ENCODE peak calls at places on chromosome 14, in nine cellular contexts. One of them, this sample, is unnamed.

GRCh38 chr14:103061482-103061976 is 4.2 kb upstream of the CDC42BPB start:
- DNase-seq in heart right ventricle: no peak
- DNase-seq in small intestine: no peak
- DNase-seq in lung: no peak
- DNase-seq in HepG2: no peak
- DNase-seq in prostate gland: no peak
- DNase-seq in CD8-positive, alpha-beta T cell: no peak
- DNase-seq in uterus: no peak
- DNase-seq in aorta: no peak
- DNase-seq in this sample: no peak

GRCh38 chr14:103360548-103360947 is 24.7 kb upstream of the MARK3 start:
- DNase-seq in heart right ventricle: no peak
- DNase-seq in small intestine: no peak
- DNase-seq in lung: no peak
- DNase-seq in HepG2: no peak
- DNase-seq in prostate gland: no peak
- DNase-seq in CD8-positive, alpha-beta T cell: no peak
- DNase-seq in uterus: no peak
- DNase-seq in aorta: no peak
- DNase-seq in this sample: no peak

GRCh38 chr14:57833304-57833703 is 32.6 kb downstream of the SLC35F4 start:
- DNase-seq in heart right ventricle: no peak
- DNase-seq in small intestine: no peak
- DNase-seq in lung: no peak
- DNase-seq in HepG2: no peak
- DNase-seq in prostate gland: peak
- DNase-seq in CD8-positive, alpha-beta T cell: no peak
- DNase-seq in uterus: peak
- DNase-seq in aorta: no peak
- DNase-seq in this sample: peak

GRCh38 chr14:60102389-60102788 is 10.7 kb downstream of the PCNX4 start:
- DNase-seq in heart right ventricle: no peak
- DNase-seq in small intestine: no peak
- DNase-seq in lung: no peak
- DNase-seq in HepG2: no peak
- DNase-seq in prostate gland: no peak
- DNase-seq in CD8-positive, alpha-beta T cell: no peak
- DNase-seq in uterus: no peak
- DNase-seq in aorta: no peak
- DNase-seq in this sample: peak

GRCh38 chr14:100239200-100239839 is 376 bp downstream of the YY1 start:
- DNase-seq in heart right ventricle: peak
- DNase-seq in small intestine: no peak
- DNase-seq in lung: peak
- DNase-seq in HepG2: no peak
- DNase-seq in prostate gland: no peak
- DNase-seq in CD8-positive, alpha-beta T cell: no peak
- DNase-seq in uterus: peak
- DNase-seq in aorta: peak
- DNase-seq in this sample: no peak

GRCh38 chr14:28767851-28768548 is 1.4 kb downstream of the FOXG1 start:
- DNase-seq in heart right ventricle: no peak
- DNase-seq in small intestine: no peak
- DNase-seq in lung: no peak
- DNase-seq in HepG2: no peak
- DNase-seq in prostate gland: no peak
- DNase-seq in CD8-positive, alpha-beta T cell: no peak
- DNase-seq in uterus: no peak
- DNase-seq in aorta: peak
- DNase-seq in this sample: no peak

GRCh38 chr14:95485222-95485819 is 31.1 kb downstream of the SYNE3 start:
- DNase-seq in heart right ventricle: no peak
- DNase-seq in small intestine: no peak
- DNase-seq in lung: no peak
- DNase-seq in HepG2: no peak
- DNase-seq in prostate gland: no peak
- DNase-seq in CD8-positive, alpha-beta T cell: no peak
- DNase-seq in uterus: no peak
- DNase-seq in aorta: peak
- DNase-seq in this sample: no peak

GRCh38 chr14:36105401-36105800 is 71.1 kb downstream of the PTCSC3 start:
- DNase-seq in heart right ventricle: no peak
- DNase-seq in small intestine: no peak
- DNase-seq in lung: peak
- DNase-seq in HepG2: peak
- DNase-seq in prostate gland: no peak
- DNase-seq in CD8-positive, alpha-beta T cell: no peak
- DNase-seq in uterus: no peak
- DNase-seq in aorta: no peak
- DNase-seq in this sample: no peak

GRCh38 chr14:51020024-51020710 is 74.7 kb downstream of the TRIM9 start:
- DNase-seq in heart right ventricle: no peak
- DNase-seq in small intestine: no peak
- DNase-seq in lung: no peak
- DNase-seq in HepG2: no peak
- DNase-seq in prostate gland: no peak
- DNase-seq in CD8-positive, alpha-beta T cell: no peak
- DNase-seq in uterus: no peak
- DNase-seq in aorta: no peak
- DNase-seq in this sample: no peak

GRCh38 chr14:38171197-38171596 is 36.5 kb upstream of the SSTR1 start:
- DNase-seq in heart right ventricle: no peak
- DNase-seq in small intestine: no peak
- DNase-seq in lung: peak
- DNase-seq in HepG2: no peak
- DNase-seq in prostate gland: no peak
- DNase-seq in CD8-positive, alpha-beta T cell: no peak
- DNase-seq in uterus: no peak
- DNase-seq in aorta: no peak
- DNase-seq in this sample: no peak

GRCh38 chr14:37172024-37172869 is at the start of gene SLC25A21:
- DNase-seq in heart right ventricle: peak
- DNase-seq in small intestine: peak
- DNase-seq in lung: peak
- DNase-seq in HepG2: peak
- DNase-seq in prostate gland: peak
- DNase-seq in CD8-positive, alpha-beta T cell: no peak
- DNase-seq in uterus: peak
- DNase-seq in aorta: peak
- DNase-seq in this sample: peak

GRCh38 chr14:24440606-24441399 is 1.8 kb downstream of the SDR39U1 start:
- DNase-seq in heart right ventricle: no peak
- DNase-seq in small intestine: no peak
- DNase-seq in lung: no peak
- DNase-seq in HepG2: no peak
- DNase-seq in prostate gland: no peak
- DNase-seq in CD8-positive, alpha-beta T cell: no peak
- DNase-seq in uterus: no peak
- DNase-seq in aorta: no peak
- DNase-seq in this sample: no peak

GRCh38 chr14:67420102-67420739 is 8.3 kb upstream of the PLEK2 start:
- DNase-seq in heart right ventricle: peak
- DNase-seq in small intestine: peak
- DNase-seq in lung: no peak
- DNase-seq in HepG2: peak
- DNase-seq in prostate gland: no peak
- DNase-seq in CD8-positive, alpha-beta T cell: no peak
- DNase-seq in uterus: no peak
- DNase-seq in aorta: peak
- DNase-seq in this sample: no peak

GRCh38 chr14:31283568-31284252 is 76.1 kb upstream of the HECTD1 start:
- DNase-seq in heart right ventricle: no peak
- DNase-seq in small intestine: no peak
- DNase-seq in lung: no peak
- DNase-seq in HepG2: no peak
- DNase-seq in prostate gland: no peak
- DNase-seq in CD8-positive, alpha-beta T cell: no peak
- DNase-seq in uterus: no peak
- DNase-seq in aorta: no peak
- DNase-seq in this sample: no peak

GRCh38 chr14:104678901-104679705 is 10.3 kb upstream of the INF2 start:
- DNase-seq in heart right ventricle: no peak
- DNase-seq in small intestine: no peak
- DNase-seq in lung: no peak
- DNase-seq in HepG2: no peak
- DNase-seq in prostate gland: no peak
- DNase-seq in CD8-positive, alpha-beta T cell: no peak
- DNase-seq in uterus: peak
- DNase-seq in aorta: no peak
- DNase-seq in this sample: no peak

GRCh38 chr14:37034410-37035285 is 137.8 kb downstream of the SLC25A21 start:
- DNase-seq in heart right ventricle: no peak
- DNase-seq in small intestine: no peak
- DNase-seq in lung: no peak
- DNase-seq in HepG2: no peak
- DNase-seq in prostate gland: no peak
- DNase-seq in CD8-positive, alpha-beta T cell: no peak
- DNase-seq in uterus: peak
- DNase-seq in aorta: no peak
- DNase-seq in this sample: peak

GRCh38 chr14:104874110-104874531 is 9.1 kb downstream of the CEP170B start:
- DNase-seq in heart right ventricle: no peak
- DNase-seq in small intestine: no peak
- DNase-seq in lung: no peak
- DNase-seq in HepG2: no peak
- DNase-seq in prostate gland: no peak
- DNase-seq in CD8-positive, alpha-beta T cell: no peak
- DNase-seq in uterus: no peak
- DNase-seq in aorta: no peak
- DNase-seq in this sample: no peak

GRCh38 chr14:49769171-49769570 is 1.2 kb downstream of the KLHDC2 start:
- DNase-seq in heart right ventricle: no peak
- DNase-seq in small intestine: no peak
- DNase-seq in lung: peak
- DNase-seq in HepG2: peak
- DNase-seq in prostate gland: no peak
- DNase-seq in CD8-positive, alpha-beta T cell: no peak
- DNase-seq in uterus: no peak
- DNase-seq in aorta: no peak
- DNase-seq in this sample: no peak

GRCh38 chr14:56490379-56490778 is 89.2 kb upstream of the TMEM260 start:
- DNase-seq in heart right ventricle: no peak
- DNase-seq in small intestine: peak
- DNase-seq in lung: no peak
- DNase-seq in HepG2: peak
- DNase-seq in prostate gland: no peak
- DNase-seq in CD8-positive, alpha-beta T cell: no peak
- DNase-seq in uterus: no peak
- DNase-seq in aorta: no peak
- DNase-seq in this sample: no peak

GRCh38 chr14:75197338-75197737 is 20.9 kb upstream of the TMED10 start:
- DNase-seq in heart right ventricle: no peak
- DNase-seq in small intestine: no peak
- DNase-seq in lung: no peak
- DNase-seq in HepG2: no peak
- DNase-seq in prostate gland: no peak
- DNase-seq in CD8-positive, alpha-beta T cell: no peak
- DNase-seq in uterus: no peak
- DNase-seq in aorta: no peak
- DNase-seq in this sample: no peak

GRCh38 chr14:75200451-75200850 is 24.0 kb upstream of the TMED10 start:
- DNase-seq in heart right ventricle: no peak
- DNase-seq in small intestine: peak
- DNase-seq in lung: peak
- DNase-seq in HepG2: no peak
- DNase-seq in prostate gland: peak
- DNase-seq in CD8-positive, alpha-beta T cell: no peak
- DNase-seq in uterus: no peak
- DNase-seq in aorta: no peak
- DNase-seq in this sample: no peak

GRCh38 chr14:75198291-75198933 is 22.0 kb upstream of the TMED10 start:
- DNase-seq in heart right ventricle: peak
- DNase-seq in small intestine: peak
- DNase-seq in lung: no peak
- DNase-seq in HepG2: peak
- DNase-seq in prostate gland: no peak
- DNase-seq in CD8-positive, alpha-beta T cell: no peak
- DNase-seq in uterus: no peak
- DNase-seq in aorta: peak
- DNase-seq in this sample: no peak

GRCh38 chr14:75196064-75196463 is 19.7 kb upstream of the TMED10 start:
- DNase-seq in heart right ventricle: no peak
- DNase-seq in small intestine: no peak
- DNase-seq in lung: no peak
- DNase-seq in HepG2: no peak
- DNase-seq in prostate gland: no peak
- DNase-seq in CD8-positive, alpha-beta T cell: no peak
- DNase-seq in uterus: no peak
- DNase-seq in aorta: no peak
- DNase-seq in this sample: no peak

GRCh38 chr14:75196468-75196867 is 20.1 kb upstream of the TMED10 start:
- DNase-seq in heart right ventricle: no peak
- DNase-seq in small intestine: peak
- DNase-seq in lung: no peak
- DNase-seq in HepG2: peak
- DNase-seq in prostate gland: no peak
- DNase-seq in CD8-positive, alpha-beta T cell: no peak
- DNase-seq in uterus: no peak
- DNase-seq in aorta: no peak
- DNase-seq in this sample: no peak
- H3K27ac ChIP-seq in heart right ventricle: no peak
- H3K27ac ChIP-seq in small intestine: no peak
- H3K27ac ChIP-seq in lung: peak
- H3K27ac ChIP-seq in HepG2: no peak
- H3K27ac ChIP-seq in prostate gland: no peak
- H3K27ac ChIP-seq in CD8-positive, alpha-beta T cell: no peak
- H3K27ac ChIP-seq in uterus: no peak
- H3K27ac ChIP-seq in aorta: no peak
- H3K27ac ChIP-seq in this sample: no peak

GRCh38 chr14:23057757-23058653 is 685 bp upstream of the CDH24 start:
- DNase-seq in heart right ventricle: peak
- DNase-seq in small intestine: peak
- DNase-seq in lung: peak
- DNase-seq in HepG2: peak
- DNase-seq in prostate gland: peak
- DNase-seq in CD8-positive, alpha-beta T cell: peak
- DNase-seq in uterus: peak
- DNase-seq in aorta: peak
- DNase-seq in this sample: peak
- H3K27ac ChIP-seq in heart right ventricle: peak
- H3K27ac ChIP-seq in small intestine: no peak
- H3K27ac ChIP-seq in lung: peak
- H3K27ac ChIP-seq in HepG2: no peak
- H3K27ac ChIP-seq in prostate gland: peak
- H3K27ac ChIP-seq in CD8-positive, alpha-beta T cell: no peak
- H3K27ac ChIP-seq in uterus: peak
- H3K27ac ChIP-seq in aorta: no peak
- H3K27ac ChIP-seq in this sample: peak

GRCh38 chr14:61654026-61654425 is 41.3 kb upstream of the HIF1A start:
- DNase-seq in heart right ventricle: no peak
- DNase-seq in small intestine: no peak
- DNase-seq in lung: no peak
- DNase-seq in HepG2: no peak
- DNase-seq in prostate gland: no peak
- DNase-seq in CD8-positive, alpha-beta T cell: no peak
- DNase-seq in uterus: no peak
- DNase-seq in aorta: no peak
- DNase-seq in this sample: no peak
- H3K27ac ChIP-seq in heart right ventricle: no peak
- H3K27ac ChIP-seq in small intestine: no peak
- H3K27ac ChIP-seq in lung: no peak
- H3K27ac ChIP-seq in HepG2: no peak
- H3K27ac ChIP-seq in prostate gland: no peak
- H3K27ac ChIP-seq in CD8-positive, alpha-beta T cell: no peak
- H3K27ac ChIP-seq in uterus: no peak
- H3K27ac ChIP-seq in aorta: no peak
- H3K27ac ChIP-seq in this sample: no peak

GRCh38 chr14:68964300-68965093 is 14.6 kb downstream of the ACTN1 start:
- DNase-seq in heart right ventricle: no peak
- DNase-seq in small intestine: peak
- DNase-seq in lung: no peak
- DNase-seq in HepG2: no peak
- DNase-seq in prostate gland: no peak
- DNase-seq in CD8-positive, alpha-beta T cell: no peak
- DNase-seq in uterus: no peak
- DNase-seq in aorta: peak
- DNase-seq in this sample: no peak
- H3K27ac ChIP-seq in heart right ventricle: no peak
- H3K27ac ChIP-seq in small intestine: no peak
- H3K27ac ChIP-seq in lung: peak
- H3K27ac ChIP-seq in HepG2: peak
- H3K27ac ChIP-seq in prostate gland: peak
- H3K27ac ChIP-seq in CD8-positive, alpha-beta T cell: no peak
- H3K27ac ChIP-seq in uterus: peak
- H3K27ac ChIP-seq in aorta: peak
- H3K27ac ChIP-seq in this sample: peak